ENCODE peak calls at places on chromosomes 6 and 20, in nine cellular contexts. C, M, F, R, U, L, X, H and E are unnamed samples.

GRCh38 chr20:7214081-7214740 is 446.7 kb downstream of the BMP2 start:
- DNase-seq in H (no peak), C (no peak), U (no peak), L (no peak), X (no peak), F (no peak), M (no peak), R (no peak), E (no peak)

GRCh38 chr6:36308514-36308913 is 28.2 kb downstream of the BNIP5 start:
- DNase-seq in U (no peak), L (no peak), C (no peak), X (no peak), F (no peak), M (no peak), H (no peak), R (no peak), E (no peak)

GRCh38 chr20:44724423-44725091 is 9.4 kb downstream of the CCN5 start:
- DNase-seq in C (no peak), L (no peak), F (no peak), X (no peak), R (no peak), M (no peak), U (no peak), H (no peak), E (no peak)

GRCh38 chr20:37090357-37090871 is 5.4 kb downstream of the RBL1 start:
- DNase-seq in M (no peak), C (no peak), H (no peak), F (no peak), R (no peak), L (no peak), U (no peak), X (no peak), E (no peak)

GRCh38 chr6:27407153-27407814 is 18.7 kb downstream of the ZNF391 start:
- DNase-seq in U (no peak), F (no peak), R (no peak), X (no peak), H (no peak), L (no peak), C (no peak), M (no peak), E (no peak)

GRCh38 chr6:165184192-165184979 is 125.0 kb downstream of the C6orf118 start:
- DNase-seq in H (no peak), L (no peak), F (no peak), M (no peak), U (no peak), R (no peak), C (no peak), X (no peak), E (no peak)

GRCh38 chr6:49582529-49582928 is 32.1 kb downstream of the C6orf141 start:
- DNase-seq in U (no peak), H (no peak), M (no peak), C (no peak), R (no peak), F (no peak), X (no peak), L (no peak), E (no peak)

GRCh38 chr6:136188492-136188891 is 61.6 kb downstream of the MTFR2 start:
- DNase-seq in L (no peak), X (no peak), M (no peak), U (no peak), H (no peak), F (no peak), C (no peak), R (no peak), E (no peak)

GRCh38 chr6:31836676-31837611 is 9.4 kb downstream of the HSPA1B start:
- DNase-seq in F (no peak), U (peak), R (no peak), M (no peak), H (no peak), L (no peak), C (no peak), X (no peak), E (no peak)

GRCh38 chr6:85405175-85405852 is 44.6 kb upstream of the NT5E start:
- DNase-seq in X (no peak), L (no peak), U (no peak), M (peak), R (no peak), H (no peak), C (no peak), F (peak), E (no peak)

GRCh38 chr6:153129873-153130514 is 1.1 kb downstream of the RGS17 start:
- DNase-seq in L (no peak), X (no peak), F (no peak), M (no peak), U (no peak), C (no peak), H (no peak), R (no peak), E (no peak)

GRCh38 chr20:44393608-44394519 is 38.4 kb downstream of the HNF4A start:
- DNase-seq in C (no peak), X (no peak), R (no peak), M (no peak), L (no peak), F (no peak), H (no peak), U (no peak), E (no peak)

GRCh38 chr6:32941412-32941784 is 570 bp upstream of the HLA-DMB start:
- DNase-seq in C (no peak), H (peak), M (no peak), F (no peak), U (peak), X (peak), R (no peak), L (no peak), E (peak)

GRCh38 chr6:165086746-165087145 is 222.7 kb downstream of the C6orf118 start:
- DNase-seq in H (no peak), C (no peak), U (no peak), L (no peak), M (no peak), F (no peak), X (no peak), R (no peak), E (no peak)

GRCh38 chr6:110317646-110318045 is 40.5 kb downstream of the METTL24 start:
- DNase-seq in C (no peak), F (no peak), L (no peak), X (no peak), H (no peak), M (no peak), U (no peak), R (no peak), E (no peak)

GRCh38 chr6:20946037-20946436 is 411.8 kb downstream of the CDKAL1 start:
- DNase-seq in U (no peak), R (no peak), M (peak), X (no peak), F (no peak), L (no peak), C (no peak), H (no peak), E (no peak)

GRCh38 chr6:16731503-16732018 is 29.7 kb downstream of the ATXN1 start:
- DNase-seq in U (peak), R (no peak), L (no peak), H (no peak), M (no peak), C (no peak), F (no peak), X (no peak), E (peak)

GRCh38 chr6:4358414-4359107 is 223.2 kb upstream of the ECI2 start:
- DNase-seq in M (peak), R (peak), L (no peak), F (peak), C (peak), U (no peak), X (no peak), H (no peak), E (no peak)

GRCh38 chr6:24504274-24504641 is 9.5 kb downstream of the ALDH5A1 start:
- DNase-seq in L (no peak), X (no peak), U (no peak), F (no peak), M (peak), H (no peak), R (no peak), C (peak), E (no peak)

GRCh38 chr6:125307150-125307838 is 5.5 kb upstream of the HDDC2 start:
- DNase-seq in F (no peak), X (no peak), M (peak), L (no peak), H (no peak), U (no peak), R (peak), C (no peak), E (no peak)

GRCh38 chr6:82917346-82918064 is 148.1 kb downstream of the UBE3D start:
- DNase-seq in C (no peak), U (no peak), R (peak), X (no peak), F (no peak), L (no peak), H (no peak), M (no peak), E (no peak)

GRCh38 chr20:57090590-57091560 is 175.6 kb downstream of the BMP7 start:
- DNase-seq in H (no peak), F (no peak), L (no peak), M (no peak), X (no peak), R (no peak), U (no peak), C (no peak), E (no peak)

GRCh38 chr6:159170999-159171712 is 2.0 kb downstream of the FNDC1 start:
- DNase-seq in M (no peak), H (no peak), F (no peak), L (no peak), X (no peak), C (no peak), U (no peak), R (no peak), E (no peak)

GRCh38 chr20:47258745-47259695 is 97.5 kb downstream of the ZMYND8 start:
- DNase-seq in X (no peak), R (no peak), U (no peak), M (no peak), F (peak), C (no peak), H (no peak), L (no peak), E (no peak)

GRCh38 chr6:134196568-134197301 is 121.2 kb downstream of the SGK1 start:
- DNase-seq in U (no peak), X (no peak), L (no peak), R (no peak), H (no peak), F (no peak), M (no peak), C (peak), E (no peak)

GRCh38 chr6:150142657-150143501 is at the start of gene PPP1R14C:
- DNase-seq in U (peak), C (no peak), L (no peak), H (no peak), R (no peak), X (peak), M (no peak), F (peak), E (no peak)

GRCh38 chr20:2206957-2207769 is 88.6 kb upstream of the TGM3 start:
- DNase-seq in C (no peak), U (peak), H (peak), L (peak), X (peak), R (peak), F (peak), M (peak), E (peak)

GRCh38 chr20:62066339-62066982 is 780 bp upstream of the TAF4 start:
- DNase-seq in F (peak), R (peak), M (peak), H (no peak), U (peak), X (no peak), L (no peak), C (no peak), E (peak)

GRCh38 chr6:21604081-21604480 is 10.5 kb downstream of the SOX4 start:
- DNase-seq in F (no peak), H (no peak), X (no peak), R (no peak), U (no peak), L (no peak), M (no peak), C (no peak), E (no peak)